ENCODE peak calls at places on chromosomes 12 and 14, in ten cellular contexts. A is lower leg skin, N is cardiac muscle cell, F is left lung, T is WTC11, K is AG09309, Z is left ventricle myocardium inferior, Q is glutamatergic neuron, D is neural crest cell, B is kidney epithelial cell. J is an unnamed sample.
A peak's percentile ranks its signal among the peaks of the same experiment; 100 is the strongest.

GRCh38 chr12:68631177-68631576 is 20.5 kb downstream of the RAP1B start:
- DNase-seq in A (no peak), N (no peak), F (no peak), T (no peak), K (no peak), Z (no peak), Q (no peak), D (no peak), B (no peak), J (no peak)

GRCh38 chr12:124551268-124552144 is 15.9 kb downstream of the NCOR2 start:
- DNase-seq in A (peak; percentile 76), N (peak; percentile 71), F (peak; percentile 89), T (peak; percentile 69), K (no peak), Z (peak; percentile 68), Q (peak; percentile 75), D (no peak), B (no peak), J (no peak)

GRCh38 chr14:90444077-90444696 is 47.4 kb downstream of the CALM1 start:
- DNase-seq in A (peak; percentile 56), N (no peak), F (peak; percentile 86), T (no peak), K (no peak), Z (no peak), Q (no peak), D (no peak), B (peak; percentile 80), J (peak; percentile 72)

GRCh38 chr14:64074961-64075619 is 219.1 kb downstream of the ESR2 start:
- DNase-seq in A (no peak), N (no peak), F (no peak), T (no peak), K (no peak), Z (no peak), Q (no peak), D (no peak), B (no peak), J (no peak)

GRCh38 chr12:47729233-47729632 is 3.9 kb upstream of the ENDOU start:
- DNase-seq in A (no peak), N (no peak), F (no peak), T (no peak), K (no peak), Z (no peak), Q (no peak), D (no peak), B (no peak), J (no peak)

GRCh38 chr12:122190842-122191668 is 8.1 kb downstream of the LRRC43 start:
- DNase-seq in A (peak; percentile 28), N (peak; percentile 69), F (no peak), T (peak; percentile 86), K (no peak), Z (peak; percentile 48), Q (peak; percentile 82), D (peak; percentile 64), B (no peak), J (peak; percentile 86)

GRCh38 chr14:77342726-77343397 is 22.0 kb downstream of the GSTZ1 start:
- DNase-seq in A (no peak), N (no peak), F (no peak), T (no peak), K (no peak), Z (no peak), Q (no peak), D (no peak), B (no peak), J (no peak)

GRCh38 chr12:17203497-17203896 is 597.5 kb upstream of the LMO3 start:
- DNase-seq in A (no peak), N (no peak), F (no peak), T (no peak), K (no peak), Z (no peak), Q (no peak), D (no peak), B (no peak), J (no peak)

GRCh38 chr12:13343380-13343779 is 146.9 kb downstream of the EMP1 start:
- DNase-seq in A (no peak), N (no peak), F (no peak), T (no peak), K (no peak), Z (no peak), Q (no peak), D (no peak), B (no peak), J (no peak)

GRCh38 chr14:26873556-26873955 is 275.7 kb upstream of the NOVA1 start:
- DNase-seq in A (no peak), N (no peak), F (no peak), T (no peak), K (no peak), Z (no peak), Q (no peak), D (no peak), B (no peak), J (no peak)

DNA sequence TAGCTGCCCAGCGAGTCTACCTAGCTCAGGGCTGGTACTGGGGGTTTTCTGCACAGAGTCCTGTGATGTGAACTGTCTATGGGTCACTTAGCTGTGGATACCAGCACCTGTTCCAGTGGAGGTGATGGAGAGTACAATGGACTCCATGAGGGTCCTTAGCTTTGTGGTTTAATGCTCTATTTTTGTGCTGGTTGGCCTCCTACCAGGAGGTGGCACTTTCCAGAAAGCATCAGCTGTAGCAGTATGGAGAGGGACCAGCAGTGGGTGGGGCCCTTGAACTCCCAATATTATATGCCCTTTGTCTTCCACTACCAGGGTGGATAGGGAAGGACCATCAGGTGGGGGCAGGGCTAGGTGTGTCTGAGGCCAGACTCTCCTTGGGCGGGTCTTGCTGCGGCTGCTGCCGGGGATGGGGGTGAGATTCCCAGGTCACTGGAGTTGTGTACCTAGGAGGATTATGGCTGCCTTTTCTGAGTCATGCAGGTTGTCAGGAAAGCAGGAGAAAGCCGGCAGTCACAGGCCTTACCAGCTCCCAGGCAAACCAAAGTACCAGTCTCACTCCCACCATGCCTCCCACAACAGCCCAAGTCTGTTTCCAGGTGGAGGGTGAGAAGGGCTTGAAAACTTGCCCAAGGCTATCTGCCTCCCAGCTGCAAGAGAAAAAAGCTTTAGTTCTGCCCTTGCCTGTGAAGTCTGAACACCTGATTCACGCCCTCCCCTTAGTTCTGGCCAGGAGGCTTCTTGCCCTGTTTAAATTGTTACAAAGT is 163.0 kb upstream of the NUDT4 start:
- DNase-seq in A (no peak), N (no peak), F (no peak), T (no peak), K (no peak), Z (no peak), Q (no peak), D (no peak), B (no peak), J (no peak)
- TF ChIP-seq CTCF in A (no peak), N (no peak), F (no peak), T (no peak), K (no peak), Z (no peak), Q (no peak), D (no peak), B (no peak), J (no peak)

GRCh38 chr12:114294303-114294685 is 111.7 kb downstream of the TBX5 start:
- DNase-seq in A (no peak), N (no peak), F (no peak), T (no peak), K (peak; percentile 42), Z (no peak), Q (no peak), D (no peak), B (no peak), J (no peak)

GRCh38 chr12:114293073-114293472 is 112.9 kb downstream of the TBX5 start:
- DNase-seq in A (no peak), N (no peak), F (no peak), T (no peak), K (no peak), Z (no peak), Q (no peak), D (no peak), B (no peak), J (no peak)

GRCh38 chr12:114293571-114294302 is 112.2 kb downstream of the TBX5 start:
- DNase-seq in A (no peak), N (no peak), F (no peak), T (no peak), K (no peak), Z (no peak), Q (no peak), D (no peak), B (no peak), J (no peak)

GRCh38 chr12:114288071-114288470 is 117.9 kb downstream of the TBX5 start:
- DNase-seq in A (no peak), N (no peak), F (no peak), T (no peak), K (peak; percentile 66), Z (no peak), Q (no peak), D (no peak), B (no peak), J (no peak)

DNA sequence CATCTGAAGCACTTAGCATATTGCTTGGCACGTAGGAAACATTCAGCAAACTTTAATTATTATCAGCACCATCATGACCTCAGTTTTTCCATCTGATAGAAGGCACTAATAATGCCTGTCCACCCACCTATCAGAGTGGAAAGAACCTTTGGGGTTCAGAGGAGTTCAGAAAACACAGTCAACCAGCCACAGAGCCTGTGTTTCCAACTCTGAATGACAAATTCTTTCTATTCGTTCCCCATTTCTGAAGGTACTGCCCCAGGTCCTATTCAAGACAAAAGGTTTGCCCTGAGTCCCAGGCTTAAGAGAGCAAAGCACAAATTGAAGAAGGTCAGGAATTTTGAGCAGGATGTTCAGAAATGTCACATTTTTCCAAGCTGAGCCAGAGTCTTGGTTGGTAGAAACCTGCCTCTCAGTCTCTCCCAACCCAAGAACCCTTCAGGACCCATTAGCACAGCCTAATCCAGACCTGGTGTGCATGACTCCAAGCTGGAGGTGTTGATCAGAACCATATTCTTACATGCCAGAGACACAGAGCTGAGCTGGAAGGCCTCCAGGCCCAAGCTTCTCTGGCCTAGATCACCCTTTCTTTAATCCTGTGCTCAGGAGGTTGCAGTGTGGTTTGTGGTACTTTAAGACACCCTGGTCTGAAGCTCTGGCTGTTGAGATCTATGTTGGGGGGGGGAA is 114.4 kb downstream of the TBX5 start:
- DNase-seq in A (no peak), N (no peak), F (no peak), T (no peak), K (no peak), Z (no peak), Q (no peak), D (no peak), B (no peak), J (no peak)
- TF ChIP-seq CTCF in A (no peak), N (no peak), F (no peak), T (no peak), K (no peak), Z (no peak), Q (no peak), D (no peak), B (no peak), J (no peak)

DNA sequence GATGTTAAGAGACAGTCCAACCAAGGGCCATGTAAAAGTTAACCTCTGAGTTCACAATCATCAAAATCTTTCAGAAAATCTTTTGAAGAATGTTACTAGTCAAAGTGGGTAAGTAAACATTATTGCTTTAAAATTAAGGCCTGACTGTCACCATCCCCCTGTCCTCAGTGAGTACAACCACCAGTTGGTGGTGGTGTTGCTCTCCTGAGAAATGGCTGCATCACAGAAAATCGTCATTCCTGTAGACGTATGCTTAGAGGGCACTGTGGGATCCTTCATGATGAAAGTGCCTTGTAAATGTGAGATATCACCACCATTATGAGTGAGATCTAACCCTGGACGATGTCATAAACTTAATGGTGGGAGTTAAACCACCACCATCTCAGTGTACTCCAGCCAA is 451.2 kb downstream of the RPS29 start:
- DNase-seq in A (no peak), N (no peak), F (no peak), T (peak; percentile 12), K (no peak), Z (no peak), Q (no peak), D (no peak), B (no peak), J (no peak)
- TF ChIP-seq CTCF in A (no peak), N (no peak), F (no peak), T (no peak), K (no peak), Z (no peak), Q (no peak), D (no peak), B (no peak), J (no peak)

GRCh38 chr14:104782823-104783170 is 12.8 kb downstream of the AKT1 start:
- DNase-seq in A (no peak), N (no peak), F (no peak), T (no peak), K (no peak), Z (no peak), Q (peak; percentile 20), D (no peak), B (no peak), J (no peak)
- TF ChIP-seq CTCF in A (no peak), N (no peak), F (no peak), T (no peak), K (no peak), Z (no peak), Q (no peak), D (no peak), B (no peak), J (no peak)

J was measured in Calu3.